ENCODE peak calls at places on chromosomes 12 and 14, in six cellular contexts. One of them, this sample, is unnamed.

GRCh38 chr14:53715390-53715730 is 241.3 kb downstream of the BMP4 start:
- DNase-seq in neural progenitor cell: no peak
- DNase-seq in MM.1S: no peak
- DNase-seq in PC-9: peak
- DNase-seq in GM23248: peak
- DNase-seq in H1: no peak
- DNase-seq in this sample: no peak

GRCh38 chr12:114392909-114393308 is 13.0 kb downstream of the TBX5 start:
- DNase-seq in neural progenitor cell: no peak
- DNase-seq in MM.1S: no peak
- DNase-seq in PC-9: no peak
- DNase-seq in GM23248: no peak
- DNase-seq in H1: no peak
- DNase-seq in this sample: no peak

GRCh38 chr14:63656194-63656593 is 14.5 kb upstream of the WDR89 start:
- DNase-seq in neural progenitor cell: no peak
- DNase-seq in MM.1S: no peak
- DNase-seq in PC-9: no peak
- DNase-seq in GM23248: no peak
- DNase-seq in H1: no peak
- DNase-seq in this sample: no peak

GRCh38 chr14:84234281-84234680 is 1295.7 kb upstream of the FLRT2 start:
- DNase-seq in neural progenitor cell: no peak
- DNase-seq in MM.1S: no peak
- DNase-seq in PC-9: no peak
- DNase-seq in GM23248: no peak
- DNase-seq in H1: no peak
- DNase-seq in this sample: no peak

GRCh38 chr14:31937730-31938346 is 139.3 kb upstream of the ARHGAP5 start:
- DNase-seq in neural progenitor cell: no peak
- DNase-seq in MM.1S: no peak
- DNase-seq in PC-9: peak
- DNase-seq in GM23248: peak
- DNase-seq in H1: no peak
- DNase-seq in this sample: peak

GRCh38 chr12:54463484-54463883 is 9.9 kb downstream of the GTSF1 start:
- DNase-seq in neural progenitor cell: no peak
- DNase-seq in MM.1S: no peak
- DNase-seq in PC-9: no peak
- DNase-seq in GM23248: no peak
- DNase-seq in H1: no peak
- DNase-seq in this sample: no peak

GRCh38 chr12:12025799-12026386 is 44.8 kb upstream of the BCL2L14 start:
- DNase-seq in neural progenitor cell: no peak
- DNase-seq in MM.1S: no peak
- DNase-seq in PC-9: no peak
- DNase-seq in GM23248: no peak
- DNase-seq in H1: no peak
- DNase-seq in this sample: no peak

GRCh38 chr14:104016873-104017650 is 68.4 kb upstream of the ASPG start:
- DNase-seq in neural progenitor cell: no peak
- DNase-seq in MM.1S: no peak
- DNase-seq in PC-9: no peak
- DNase-seq in GM23248: no peak
- DNase-seq in H1: no peak
- DNase-seq in this sample: no peak

GRCh38 chr12:52385226-52385702 is at the start of gene KRT84:
- DNase-seq in neural progenitor cell: no peak
- DNase-seq in MM.1S: no peak
- DNase-seq in PC-9: no peak
- DNase-seq in GM23248: no peak
- DNase-seq in H1: no peak
- DNase-seq in this sample: no peak

GRCh38 chr14:30971586-30971985 is 53.9 kb upstream of the AP4S1 start:
- DNase-seq in neural progenitor cell: no peak
- DNase-seq in MM.1S: no peak
- DNase-seq in PC-9: no peak
- DNase-seq in GM23248: no peak
- DNase-seq in H1: no peak
- DNase-seq in this sample: no peak

GRCh38 chr14:65560340-65561027 is 148.0 kb downstream of the FUT8 start:
- DNase-seq in neural progenitor cell: no peak
- DNase-seq in MM.1S: no peak
- DNase-seq in PC-9: no peak
- DNase-seq in GM23248: peak
- DNase-seq in H1: no peak
- DNase-seq in this sample: no peak

GRCh38 chr12:102797513-102797912 is 119.5 kb downstream of the PAH start:
- DNase-seq in neural progenitor cell: no peak
- DNase-seq in MM.1S: no peak
- DNase-seq in PC-9: no peak
- DNase-seq in GM23248: peak
- DNase-seq in H1: no peak
- DNase-seq in this sample: no peak

GRCh38 chr12:131113562-131113961 is 159.9 kb downstream of the ADGRD1 start:
- DNase-seq in neural progenitor cell: no peak
- DNase-seq in MM.1S: no peak
- DNase-seq in PC-9: no peak
- DNase-seq in GM23248: no peak
- DNase-seq in H1: no peak
- DNase-seq in this sample: no peak

GRCh38 chr14:32913725-32914124 is 25.0 kb upstream of the NPAS3 start:
- DNase-seq in neural progenitor cell: no peak
- DNase-seq in MM.1S: no peak
- DNase-seq in PC-9: no peak
- DNase-seq in GM23248: no peak
- DNase-seq in H1: no peak
- DNase-seq in this sample: no peak

GRCh38 chr14:28098863-28099262 is 667.7 kb upstream of the FOXG1 start:
- DNase-seq in neural progenitor cell: no peak
- DNase-seq in MM.1S: no peak
- DNase-seq in PC-9: no peak
- DNase-seq in GM23248: no peak
- DNase-seq in H1: no peak
- DNase-seq in this sample: no peak

GRCh38 chr12:138898-139534 is 72.4 kb downstream of the IQSEC3 start:
- DNase-seq in neural progenitor cell: peak
- DNase-seq in MM.1S: no peak
- DNase-seq in PC-9: no peak
- DNase-seq in GM23248: peak
- DNase-seq in H1: no peak
- DNase-seq in this sample: no peak

GRCh38 chr12:64699504-64700115 is 59.6 kb downstream of the GNS start:
- DNase-seq in neural progenitor cell: no peak
- DNase-seq in MM.1S: no peak
- DNase-seq in PC-9: no peak
- DNase-seq in GM23248: no peak
- DNase-seq in H1: no peak
- DNase-seq in this sample: no peak

GRCh38 chr14:37384870-37385596 is 187.3 kb downstream of the MIPOL1 start:
- DNase-seq in neural progenitor cell: no peak
- DNase-seq in MM.1S: peak
- DNase-seq in PC-9: no peak
- DNase-seq in GM23248: no peak
- DNase-seq in H1: no peak
- DNase-seq in this sample: no peak

GRCh38 chr14:84343637-84344036 is 1186.3 kb upstream of the FLRT2 start:
- DNase-seq in neural progenitor cell: no peak
- DNase-seq in MM.1S: no peak
- DNase-seq in PC-9: no peak
- DNase-seq in GM23248: no peak
- DNase-seq in H1: no peak
- DNase-seq in this sample: no peak

GRCh38 chr14:97319691-97320090 is 522.5 kb downstream of the VRK1 start:
- DNase-seq in neural progenitor cell: no peak
- DNase-seq in MM.1S: no peak
- DNase-seq in PC-9: no peak
- DNase-seq in GM23248: no peak
- DNase-seq in H1: no peak
- DNase-seq in this sample: no peak

GRCh38 chr14:29861996-29862395 is 65.7 kb downstream of the PRKD1 start:
- DNase-seq in neural progenitor cell: no peak
- DNase-seq in MM.1S: no peak
- DNase-seq in PC-9: no peak
- DNase-seq in GM23248: no peak
- DNase-seq in H1: no peak
- DNase-seq in this sample: no peak

GRCh38 chr14:100241279-100241678 is 2.3 kb downstream of the YY1 start:
- DNase-seq in neural progenitor cell: no peak
- DNase-seq in MM.1S: no peak
- DNase-seq in PC-9: no peak
- DNase-seq in GM23248: peak
- DNase-seq in H1: no peak
- DNase-seq in this sample: no peak

DNA sequence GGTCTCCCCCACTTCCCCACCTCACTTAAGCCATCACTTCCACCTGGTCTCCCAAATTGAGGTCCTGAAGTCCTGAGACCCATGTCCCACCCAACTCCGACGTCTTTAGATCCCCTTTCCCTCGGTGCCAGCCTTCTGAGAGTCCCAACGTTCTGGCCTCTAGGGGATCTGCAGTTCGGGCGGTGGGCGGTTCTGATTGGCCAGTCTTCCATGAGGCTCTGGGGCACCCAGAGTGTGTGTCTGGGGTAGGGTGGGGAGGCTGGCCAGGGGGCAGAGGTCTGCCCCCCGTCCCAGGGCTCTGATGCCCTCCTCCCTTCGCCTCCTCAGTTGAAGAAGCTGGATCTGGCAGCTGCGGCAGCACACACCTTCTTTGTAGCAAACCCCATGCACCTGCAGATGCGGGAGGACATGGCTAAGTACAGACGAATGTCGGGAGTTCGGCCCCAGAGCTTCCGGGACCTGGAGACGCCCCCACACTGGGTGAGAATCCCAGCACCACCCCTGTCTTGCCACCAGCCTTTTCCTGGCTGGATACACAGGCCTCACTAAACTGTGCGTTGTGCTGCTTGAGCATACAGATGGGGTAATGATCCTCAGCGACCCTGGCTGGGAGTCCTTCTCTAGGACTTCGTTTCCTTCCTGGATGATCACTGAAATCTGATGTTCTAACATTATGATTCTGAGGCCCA is 1.5 kb downstream of the P3H3 start:
- DNase-seq in neural progenitor cell: peak
- DNase-seq in MM.1S: no peak
- DNase-seq in PC-9: no peak
- DNase-seq in GM23248: peak
- DNase-seq in H1: no peak
- DNase-seq in this sample: no peak
- TF ChIP-seq EZH2 in neural progenitor cell: no peak
- TF ChIP-seq EZH2 in MM.1S: no peak
- TF ChIP-seq EZH2 in PC-9: no peak
- TF ChIP-seq EZH2 in GM23248: no peak
- TF ChIP-seq EZH2 in H1: no peak
- TF ChIP-seq EZH2 in this sample: no peak

GRCh38 chr14:105486974-105487448 is 325 bp downstream of the CRIP1 start:
- DNase-seq in neural progenitor cell: peak
- DNase-seq in MM.1S: no peak
- DNase-seq in PC-9: peak
- DNase-seq in GM23248: no peak
- DNase-seq in H1: no peak
- DNase-seq in this sample: no peak
- TF ChIP-seq EZH2 in neural progenitor cell: peak
- TF ChIP-seq EZH2 in MM.1S: no peak
- TF ChIP-seq EZH2 in PC-9: no peak
- TF ChIP-seq EZH2 in GM23248: peak
- TF ChIP-seq EZH2 in H1: peak
- TF ChIP-seq EZH2 in this sample: no peak

GRCh38 chr12:1932264-1932777 is 13.9 kb upstream of the CACNA2D4 start:
- DNase-seq in neural progenitor cell: no peak
- DNase-seq in MM.1S: no peak
- DNase-seq in PC-9: no peak
- DNase-seq in GM23248: peak
- DNase-seq in H1: no peak
- DNase-seq in this sample: no peak
- TF ChIP-seq EZH2 in neural progenitor cell: no peak
- TF ChIP-seq EZH2 in MM.1S: no peak
- TF ChIP-seq EZH2 in PC-9: no peak
- TF ChIP-seq EZH2 in GM23248: no peak
- TF ChIP-seq EZH2 in H1: no peak
- TF ChIP-seq EZH2 in this sample: no peak

GRCh38 chr14:106347890-106348755 is 821.7 kb downstream of the TMEM121 start:
- DNase-seq in neural progenitor cell: no peak
- DNase-seq in MM.1S: no peak
- DNase-seq in PC-9: no peak
- DNase-seq in GM23248: no peak
- DNase-seq in H1: no peak
- DNase-seq in this sample: no peak
- TF ChIP-seq EZH2 in neural progenitor cell: no peak
- TF ChIP-seq EZH2 in MM.1S: no peak
- TF ChIP-seq EZH2 in PC-9: no peak
- TF ChIP-seq EZH2 in GM23248: no peak
- TF ChIP-seq EZH2 in H1: no peak
- TF ChIP-seq EZH2 in this sample: no peak

GRCh38 chr12:57241556-57242310 is 9.3 kb downstream of the STAC3 start:
- DNase-seq in neural progenitor cell: no peak
- DNase-seq in MM.1S: no peak
- DNase-seq in PC-9: no peak
- DNase-seq in GM23248: peak
- DNase-seq in H1: no peak
- DNase-seq in this sample: no peak
- TF ChIP-seq EZH2 in neural progenitor cell: peak
- TF ChIP-seq EZH2 in MM.1S: peak
- TF ChIP-seq EZH2 in PC-9: no peak
- TF ChIP-seq EZH2 in GM23248: no peak
- TF ChIP-seq EZH2 in H1: peak
- TF ChIP-seq EZH2 in this sample: no peak

DNA sequence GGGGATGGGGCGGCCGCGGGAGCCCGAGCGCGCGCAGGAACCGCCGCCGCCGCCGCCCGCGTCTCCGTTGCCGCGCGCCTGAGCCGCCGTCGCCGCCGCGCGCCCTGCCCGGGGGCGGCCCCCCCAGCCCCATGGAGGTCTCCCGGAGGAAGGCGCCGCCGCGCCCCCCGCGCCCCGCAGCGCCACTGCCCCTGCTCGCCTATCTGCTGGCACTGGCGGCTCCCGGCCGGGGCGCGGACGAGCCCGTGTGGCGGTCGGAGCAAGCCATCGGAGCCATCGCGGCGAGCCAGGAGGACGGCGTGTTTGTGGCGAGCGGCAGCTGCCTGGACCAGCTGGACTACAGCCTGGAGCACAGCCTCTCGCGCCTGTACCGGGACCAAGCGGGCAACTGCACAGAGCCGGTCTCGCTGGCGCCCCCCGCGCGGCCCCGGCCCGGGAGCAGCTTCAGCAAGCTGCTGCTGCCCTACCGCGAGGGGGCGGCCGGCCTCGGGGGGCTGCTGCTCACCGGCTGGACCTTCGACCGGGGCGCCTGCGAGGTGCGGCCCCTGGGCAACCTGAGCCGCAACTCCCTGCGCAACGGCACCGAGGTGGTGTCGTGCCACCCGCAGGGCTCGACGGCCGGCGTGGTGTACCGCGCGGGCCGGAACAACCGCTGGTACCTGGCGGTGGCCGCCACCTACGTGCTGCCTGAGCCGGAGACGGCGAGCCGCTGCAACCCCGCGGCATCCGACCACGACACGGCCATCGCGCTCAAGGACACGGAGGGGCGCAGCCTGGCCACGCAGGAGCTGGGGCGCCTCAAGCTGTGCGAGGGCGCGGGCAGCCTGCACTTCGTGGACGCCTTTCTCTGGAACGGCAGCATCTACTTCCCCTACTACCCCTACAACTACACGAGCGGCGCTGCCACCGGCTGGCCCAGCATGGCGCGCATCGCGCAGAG is 734 bp downstream of the PLXNC1 start:
- DNase-seq in neural progenitor cell: peak
- DNase-seq in MM.1S: peak
- DNase-seq in PC-9: no peak
- DNase-seq in GM23248: peak
- DNase-seq in H1: no peak
- DNase-seq in this sample: no peak
- TF ChIP-seq EZH2 in neural progenitor cell: no peak
- TF ChIP-seq EZH2 in MM.1S: no peak
- TF ChIP-seq EZH2 in PC-9: no peak
- TF ChIP-seq EZH2 in GM23248: no peak
- TF ChIP-seq EZH2 in H1: no peak
- TF ChIP-seq EZH2 in this sample: no peak

This sample was measured in GM12878.